ENCODE peak calls at places on chromosome 12, in six cellular contexts. U, D, Q, Z, I and J are unnamed samples.

GRCh38 chr12:49187184-49187583 is 1.7 kb downstream of the TUBA1A start:
- DNase-seq in Z (no peak), Q (no peak), I (no peak), U (peak), D (peak), J (peak)

GRCh38 chr12:52539024-52539820 is 13.7 kb downstream of the KRT71 start:
- DNase-seq in I (no peak), Q (no peak), Z (peak), D (no peak), U (no peak), J (no peak)

GRCh38 chr12:114335607-114336006 is 70.3 kb downstream of the TBX5 start:
- DNase-seq in D (no peak), Z (no peak), I (no peak), U (peak), Q (no peak), J (no peak)

GRCh38 chr12:45666452-45667215 is 62.9 kb upstream of the ARID2 start:
- DNase-seq in I (no peak), Z (no peak), Q (no peak), D (no peak), U (no peak), J (no peak)

GRCh38 chr12:107491856-107492255 is 193.7 kb upstream of the PWP1 start:
- DNase-seq in U (no peak), Z (no peak), D (no peak), I (no peak), Q (no peak), J (no peak)

GRCh38 chr12:64004639-64005038 is 160.1 kb downstream of the SRGAP1 start:
- DNase-seq in I (no peak), D (no peak), U (no peak), Q (no peak), Z (no peak), J (no peak)

GRCh38 chr12:68240975-68241374 is 12.4 kb downstream of the IL22 start:
- DNase-seq in U (no peak), Q (no peak), D (no peak), I (peak), Z (no peak), J (no peak)

GRCh38 chr12:110948041-110948440 is 27.7 kb upstream of the MYL2 start:
- DNase-seq in U (no peak), I (no peak), Q (no peak), D (no peak), Z (no peak), J (no peak)

GRCh38 chr12:66822961-66823360 is 144.1 kb upstream of the GRIP1 start:
- DNase-seq in Q (no peak), U (no peak), Z (no peak), I (no peak), D (no peak), J (no peak)

GRCh38 chr12:1880153-1880845 is 38.2 kb downstream of the CACNA2D4 start:
- DNase-seq in Z (no peak), U (no peak), D (no peak), Q (no peak), I (no peak), J (peak)

GRCh38 chr12:51972849-51973273 is 21.4 kb downstream of the ACVR1B start:
- DNase-seq in Q (peak), D (no peak), I (peak), Z (no peak), U (no peak), J (no peak)

GRCh38 chr12:101490286-101490920 is 15.3 kb downstream of the SPIC start:
- DNase-seq in U (peak), Z (peak), D (no peak), I (peak), Q (no peak), J (no peak)

GRCh38 chr12:52063081-52063985 is 6.4 kb upstream of the ATG101 start:
- DNase-seq in U (no peak), Q (no peak), D (no peak), Z (no peak), I (no peak), J (no peak)

GRCh38 chr12:46461907-46462605 is 89.5 kb upstream of the SLC38A2 start:
- DNase-seq in Q (no peak), I (no peak), U (no peak), D (no peak), Z (no peak), J (no peak)

GRCh38 chr12:6430124-6430989 is 14.4 kb upstream of the CD27 start:
- DNase-seq in Z (peak), Q (no peak), I (peak), D (no peak), U (no peak), J (no peak)

GRCh38 chr12:57518176-57518919 is 2.0 kb downstream of the DDIT3 start:
- DNase-seq in D (no peak), Z (no peak), I (no peak), Q (no peak), U (no peak), J (no peak)

GRCh38 chr12:9674226-9674590 is 4.7 kb downstream of the CLEC2D start:
- DNase-seq in Z (no peak), D (no peak), Q (no peak), U (no peak), I (peak), J (no peak)